ENCODE peak calls at places on chromosomes 6 and 20, in seven cellular contexts. One of them, this sample, is unnamed.
A peak's percentile ranks its signal among the peaks of the same experiment; 100 is the strongest.

GRCh38 chr6:27157461-27158315 is 89.8 kb upstream of the PRSS16 start:
- DNase-seq in GM20000: peak; percentile 41
- DNase-seq in thoracic aorta: no peak
- DNase-seq in mesothelial cell of epicardium: peak; percentile 68
- DNase-seq in uterus: peak; percentile 74
- DNase-seq in foreskin fibroblast: peak; percentile 81
- DNase-seq in B cell: peak; percentile 86
- DNase-seq in this sample: peak; percentile 74

GRCh38 chr6:52241819-52242218 is 2.5 kb downstream of the IL17F start:
- DNase-seq in thoracic aorta: no peak
- DNase-seq in mesothelial cell of epicardium: no peak
- DNase-seq in foreskin fibroblast: no peak
- DNase-seq in B cell: no peak
- DNase-seq in GM20000: no peak
- DNase-seq in uterus: no peak
- DNase-seq in this sample: no peak

GRCh38 chr20:40961686-40962640 is 66.7 kb upstream of the TOP1 start:
- DNase-seq in B cell: no peak
- DNase-seq in uterus: no peak
- DNase-seq in foreskin fibroblast: peak; percentile 58
- DNase-seq in thoracic aorta: no peak
- DNase-seq in mesothelial cell of epicardium: peak; percentile 10
- DNase-seq in GM20000: no peak
- DNase-seq in this sample: no peak

GRCh38 chr20:46332373-46333135 is 24.3 kb upstream of the CDH22 start:
- DNase-seq in mesothelial cell of epicardium: no peak
- DNase-seq in thoracic aorta: no peak
- DNase-seq in foreskin fibroblast: no peak
- DNase-seq in uterus: no peak
- DNase-seq in B cell: no peak
- DNase-seq in GM20000: no peak
- DNase-seq in this sample: no peak

GRCh38 chr6:167496707-167497106 is 171.8 kb downstream of the TTLL2 start:
- DNase-seq in foreskin fibroblast: no peak
- DNase-seq in GM20000: no peak
- DNase-seq in uterus: no peak
- DNase-seq in B cell: no peak
- DNase-seq in mesothelial cell of epicardium: no peak
- DNase-seq in thoracic aorta: no peak
- DNase-seq in this sample: no peak

GRCh38 chr20:56690531-56691175 is 61.5 kb downstream of the TFAP2C start:
- DNase-seq in mesothelial cell of epicardium: no peak
- DNase-seq in uterus: no peak
- DNase-seq in B cell: no peak
- DNase-seq in GM20000: no peak
- DNase-seq in thoracic aorta: no peak
- DNase-seq in foreskin fibroblast: no peak
- DNase-seq in this sample: no peak

GRCh38 chr6:87068804-87069203 is 26.1 kb downstream of the CGA start:
- DNase-seq in uterus: no peak
- DNase-seq in thoracic aorta: no peak
- DNase-seq in mesothelial cell of epicardium: no peak
- DNase-seq in foreskin fibroblast: no peak
- DNase-seq in GM20000: no peak
- DNase-seq in B cell: no peak
- DNase-seq in this sample: no peak

GRCh38 chr20:61929561-61929960 is 136.1 kb downstream of the TAF4 start:
- DNase-seq in B cell: no peak
- DNase-seq in thoracic aorta: no peak
- DNase-seq in foreskin fibroblast: no peak
- DNase-seq in uterus: no peak
- DNase-seq in mesothelial cell of epicardium: no peak
- DNase-seq in GM20000: no peak
- DNase-seq in this sample: no peak

GRCh38 chr6:155387551-155387950 is 68.1 kb downstream of the NOX3 start:
- DNase-seq in mesothelial cell of epicardium: no peak
- DNase-seq in thoracic aorta: no peak
- DNase-seq in foreskin fibroblast: no peak
- DNase-seq in B cell: no peak
- DNase-seq in GM20000: no peak
- DNase-seq in uterus: no peak
- DNase-seq in this sample: no peak

GRCh38 chr6:75246386-75246785 is 2.8 kb upstream of the COX7A2 start:
- DNase-seq in mesothelial cell of epicardium: no peak
- DNase-seq in B cell: no peak
- DNase-seq in uterus: no peak
- DNase-seq in GM20000: no peak
- DNase-seq in foreskin fibroblast: peak; percentile 35
- DNase-seq in thoracic aorta: no peak
- DNase-seq in this sample: no peak

GRCh38 chr6:37648465-37649330 is 49.0 kb downstream of the MDGA1 start:
- DNase-seq in mesothelial cell of epicardium: no peak
- DNase-seq in foreskin fibroblast: peak; percentile 27
- DNase-seq in thoracic aorta: no peak
- DNase-seq in GM20000: peak; percentile 49
- DNase-seq in uterus: no peak
- DNase-seq in B cell: peak; percentile 46
- DNase-seq in this sample: no peak

GRCh38 chr6:124996411-124996810 is 34.2 kb downstream of the RNF217 start:
- DNase-seq in thoracic aorta: no peak
- DNase-seq in foreskin fibroblast: no peak
- DNase-seq in B cell: no peak
- DNase-seq in uterus: no peak
- DNase-seq in mesothelial cell of epicardium: no peak
- DNase-seq in GM20000: no peak
- DNase-seq in this sample: no peak

GRCh38 chr20:856361-856775 is 22.9 kb downstream of the FAM110A start:
- DNase-seq in B cell: no peak
- DNase-seq in thoracic aorta: no peak
- DNase-seq in foreskin fibroblast: peak; percentile 70
- DNase-seq in GM20000: no peak
- DNase-seq in mesothelial cell of epicardium: no peak
- DNase-seq in uterus: no peak
- DNase-seq in this sample: peak; percentile 18

GRCh38 chr6:29943053-29943966 is 978 bp downstream of the HLA-A start:
- DNase-seq in foreskin fibroblast: peak; percentile 15
- DNase-seq in GM20000: no peak
- DNase-seq in thoracic aorta: no peak
- DNase-seq in mesothelial cell of epicardium: no peak
- DNase-seq in uterus: peak; percentile 42
- DNase-seq in B cell: peak; percentile 46
- DNase-seq in this sample: no peak

GRCh38 chr6:12698298-12698697 is 18.3 kb upstream of the PHACTR1 start:
- DNase-seq in thoracic aorta: no peak
- DNase-seq in foreskin fibroblast: no peak
- DNase-seq in B cell: no peak
- DNase-seq in mesothelial cell of epicardium: no peak
- DNase-seq in uterus: no peak
- DNase-seq in GM20000: no peak
- DNase-seq in this sample: no peak

GRCh38 chr6:111589366-111589765 is 16.3 kb downstream of the TRAF3IP2 start:
- DNase-seq in uterus: peak; percentile 69
- DNase-seq in foreskin fibroblast: peak; percentile 96
- DNase-seq in B cell: no peak
- DNase-seq in GM20000: no peak
- DNase-seq in mesothelial cell of epicardium: no peak
- DNase-seq in thoracic aorta: peak; percentile 63
- DNase-seq in this sample: peak; percentile 58

GRCh38 chr6:2877057-2877882 is 25.8 kb downstream of the SERPINB9 start:
- DNase-seq in thoracic aorta: no peak
- DNase-seq in uterus: peak; percentile 46
- DNase-seq in B cell: no peak
- DNase-seq in GM20000: no peak
- DNase-seq in mesothelial cell of epicardium: no peak
- DNase-seq in foreskin fibroblast: peak; percentile 75
- DNase-seq in this sample: peak; percentile 48

GRCh38 chr6:151806757-151807512 is 547 bp upstream of the ESR1 start:
- DNase-seq in mesothelial cell of epicardium: no peak
- DNase-seq in GM20000: peak; percentile 16
- DNase-seq in B cell: peak; percentile 9
- DNase-seq in uterus: no peak
- DNase-seq in thoracic aorta: no peak
- DNase-seq in foreskin fibroblast: peak; percentile 51
- DNase-seq in this sample: peak; percentile 46

GRCh38 chr6:10481101-10481500 is 40.0 kb upstream of the GCNT2 start:
- DNase-seq in B cell: no peak
- DNase-seq in thoracic aorta: no peak
- DNase-seq in uterus: no peak
- DNase-seq in GM20000: no peak
- DNase-seq in mesothelial cell of epicardium: no peak
- DNase-seq in foreskin fibroblast: no peak
- DNase-seq in this sample: no peak

DNA sequence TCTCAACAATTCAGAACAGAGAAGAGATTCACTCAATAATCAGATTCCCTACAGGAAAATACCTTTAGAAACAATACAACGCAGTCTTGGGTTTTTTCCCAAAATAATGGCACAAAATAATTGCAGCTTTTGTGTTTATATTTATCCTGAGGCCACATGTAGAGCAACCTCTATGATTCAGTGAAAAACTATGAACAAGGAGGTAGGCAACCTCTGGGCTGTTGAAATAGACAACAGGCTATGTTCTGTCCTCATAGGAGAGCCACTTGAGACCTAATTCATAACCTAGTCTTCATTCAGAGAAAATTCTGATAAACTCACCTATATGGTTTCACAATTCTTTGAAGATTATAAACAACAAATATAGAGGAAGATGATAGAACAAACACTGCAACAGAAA is 118.3 kb downstream of the KHDC1L start:
- DNase-seq in B cell: no peak
- DNase-seq in foreskin fibroblast: no peak
- DNase-seq in uterus: no peak
- DNase-seq in GM20000: no peak
- DNase-seq in thoracic aorta: no peak
- DNase-seq in mesothelial cell of epicardium: no peak
- DNase-seq in this sample: no peak
- TF ChIP-seq CTCF in B cell: no peak
- TF ChIP-seq CTCF in foreskin fibroblast: no peak
- TF ChIP-seq CTCF in uterus: no peak
- TF ChIP-seq CTCF in GM20000: no peak
- TF ChIP-seq CTCF in thoracic aorta: no peak
- TF ChIP-seq CTCF in mesothelial cell of epicardium: no peak
- TF ChIP-seq CTCF in this sample: no peak

GRCh38 chr6:35629876-35630378 is 58.8 kb downstream of the FKBP5 start:
- DNase-seq in mesothelial cell of epicardium: no peak
- DNase-seq in thoracic aorta: no peak
- DNase-seq in GM20000: no peak
- DNase-seq in B cell: no peak
- DNase-seq in foreskin fibroblast: no peak
- DNase-seq in uterus: no peak
- DNase-seq in this sample: no peak

GRCh38 chr6:35622283-35622682 is 66.4 kb downstream of the FKBP5 start:
- DNase-seq in B cell: no peak
- DNase-seq in uterus: no peak
- DNase-seq in mesothelial cell of epicardium: no peak
- DNase-seq in foreskin fibroblast: no peak
- DNase-seq in GM20000: no peak
- DNase-seq in thoracic aorta: no peak
- DNase-seq in this sample: no peak

GRCh38 chr6:35620706-35621105 is 68.0 kb downstream of the FKBP5 start:
- DNase-seq in B cell: no peak
- DNase-seq in GM20000: no peak
- DNase-seq in thoracic aorta: no peak
- DNase-seq in uterus: no peak
- DNase-seq in foreskin fibroblast: no peak
- DNase-seq in mesothelial cell of epicardium: no peak
- DNase-seq in this sample: no peak

GRCh38 chr6:35624341-35625070 is 64.2 kb downstream of the FKBP5 start:
- DNase-seq in GM20000: no peak
- DNase-seq in foreskin fibroblast: peak; percentile 49
- DNase-seq in B cell: no peak
- DNase-seq in thoracic aorta: no peak
- DNase-seq in mesothelial cell of epicardium: no peak
- DNase-seq in uterus: no peak
- DNase-seq in this sample: peak; percentile 57
- TF ChIP-seq CTCF in GM20000: no peak
- TF ChIP-seq CTCF in foreskin fibroblast: peak; percentile 36
- TF ChIP-seq CTCF in B cell: no peak
- TF ChIP-seq CTCF in thoracic aorta: peak; percentile 18
- TF ChIP-seq CTCF in mesothelial cell of epicardium: no peak
- TF ChIP-seq CTCF in uterus: peak; percentile 9
- TF ChIP-seq CTCF in this sample: peak; percentile 41

GRCh38 chr20:23019403-23019802 is 15.7 kb upstream of the SSTR4 start:
- DNase-seq in thoracic aorta: no peak
- DNase-seq in mesothelial cell of epicardium: no peak
- DNase-seq in B cell: no peak
- DNase-seq in uterus: no peak
- DNase-seq in GM20000: no peak
- DNase-seq in foreskin fibroblast: no peak
- DNase-seq in this sample: no peak
- TF ChIP-seq CTCF in thoracic aorta: no peak
- TF ChIP-seq CTCF in mesothelial cell of epicardium: no peak
- TF ChIP-seq CTCF in B cell: no peak
- TF ChIP-seq CTCF in uterus: no peak
- TF ChIP-seq CTCF in GM20000: no peak
- TF ChIP-seq CTCF in foreskin fibroblast: no peak
- TF ChIP-seq CTCF in this sample: no peak

GRCh38 chr6:24666616-24667377 is at the start of the genes ACOT13 and TDP2:
- DNase-seq in B cell: peak; percentile 100
- DNase-seq in thoracic aorta: peak; percentile 64
- DNase-seq in uterus: peak; percentile 94
- DNase-seq in foreskin fibroblast: peak; percentile 99
- DNase-seq in mesothelial cell of epicardium: peak; percentile 96
- DNase-seq in GM20000: peak; percentile 92
- DNase-seq in this sample: peak; percentile 98

GRCh38 chr6:24664049-24664987 is 2.4 kb downstream of the TDP2 start:
- DNase-seq in uterus: no peak
- DNase-seq in foreskin fibroblast: no peak
- DNase-seq in B cell: no peak
- DNase-seq in mesothelial cell of epicardium: no peak
- DNase-seq in thoracic aorta: no peak
- DNase-seq in GM20000: no peak
- DNase-seq in this sample: no peak

GRCh38 chr6:24666097-24666615 is 543 bp downstream of the TDP2 start:
- DNase-seq in B cell: no peak
- DNase-seq in foreskin fibroblast: peak; percentile 57
- DNase-seq in mesothelial cell of epicardium: peak; percentile 72
- DNase-seq in uterus: no peak
- DNase-seq in GM20000: peak; percentile 42
- DNase-seq in thoracic aorta: peak; percentile 5
- DNase-seq in this sample: peak; percentile 56

GRCh38 chr6:24668997-24669361 is 2.1 kb downstream of the ACOT13 start:
- DNase-seq in GM20000: no peak
- DNase-seq in foreskin fibroblast: no peak
- DNase-seq in B cell: no peak
- DNase-seq in uterus: no peak
- DNase-seq in thoracic aorta: no peak
- DNase-seq in mesothelial cell of epicardium: no peak
- DNase-seq in this sample: no peak

DNA sequence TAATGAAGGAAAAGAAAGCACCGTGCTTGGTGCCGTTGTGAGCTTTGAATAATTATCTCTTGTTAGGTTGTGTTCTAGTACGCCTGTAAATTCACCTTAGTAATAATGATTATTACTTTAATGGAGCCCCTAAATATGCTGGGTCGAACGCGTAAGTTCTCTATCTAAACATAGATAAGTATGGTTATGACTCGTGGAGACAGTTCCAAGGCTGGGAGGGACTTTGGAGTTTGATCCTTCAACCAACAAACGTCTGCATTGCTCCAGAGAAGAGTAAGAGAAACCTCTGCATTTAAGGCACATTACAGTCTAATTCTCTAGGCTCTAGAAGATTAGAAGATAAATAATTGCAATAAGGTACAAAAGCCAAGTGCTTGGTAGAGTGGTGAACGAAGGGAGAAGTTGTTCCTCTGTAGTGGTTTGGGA is 514 bp downstream of the ACOT13 start:
- DNase-seq in B cell: no peak
- DNase-seq in uterus: no peak
- DNase-seq in foreskin fibroblast: peak; percentile 58
- DNase-seq in thoracic aorta: no peak
- DNase-seq in mesothelial cell of epicardium: no peak
- DNase-seq in GM20000: peak; percentile 12
- DNase-seq in this sample: peak; percentile 72
- TF ChIP-seq CTCF in B cell: no peak
- TF ChIP-seq CTCF in uterus: no peak
- TF ChIP-seq CTCF in foreskin fibroblast: no peak
- TF ChIP-seq CTCF in thoracic aorta: no peak
- TF ChIP-seq CTCF in mesothelial cell of epicardium: no peak
- TF ChIP-seq CTCF in GM20000: no peak
- TF ChIP-seq CTCF in this sample: no peak